ENCODE peak calls at places on chromosome X, in four cellular contexts. One of them, this sample, is unnamed.

GRCh38 chrX:134551365-134552095 is 91.6 kb downstream of the HPRT1 start:
- DNase-seq in IMR-90: peak; percentile 65
- DNase-seq in H9: no peak
- DNase-seq in H1: no peak
- DNase-seq in this sample: peak; percentile 55

GRCh38 chrX:140141444-140142029 is 176.2 kb upstream of the CXorf66 start:
- DNase-seq in IMR-90: peak; percentile 31
- DNase-seq in H9: no peak
- DNase-seq in H1: peak; percentile 55
- DNase-seq in this sample: peak; percentile 16

GRCh38 chrX:140709421-140709846 is at the start of gene LINC00632:
- DNase-seq in IMR-90: no peak
- DNase-seq in H9: no peak
- DNase-seq in H1: no peak
- DNase-seq in this sample: peak; percentile 69

GRCh38 chrX:97751735-97752134 is 868.0 kb downstream of the RPA4 start:
- DNase-seq in IMR-90: no peak
- DNase-seq in H9: no peak
- DNase-seq in H1: no peak
- DNase-seq in this sample: no peak

GRCh38 chrX:140040397-140040796 is 75.1 kb upstream of the CXorf66 start:
- DNase-seq in IMR-90: no peak
- DNase-seq in H9: no peak
- DNase-seq in H1: no peak
- DNase-seq in this sample: peak; percentile 3

GRCh38 chrX:115584715-115585114 is 23.7 kb downstream of the PLS3 start:
- DNase-seq in IMR-90: peak; percentile 64
- DNase-seq in H9: no peak
- DNase-seq in H1: no peak
- DNase-seq in this sample: no peak

GRCh38 chrX:118520858-118521206 is 25.2 kb downstream of the DOCK11 start:
- DNase-seq in IMR-90: no peak
- DNase-seq in H9: no peak
- DNase-seq in H1: no peak
- DNase-seq in this sample: no peak

GRCh38 chrX:154459843-154460242 is 1.8 kb downstream of the PLXNA3 start:
- DNase-seq in IMR-90: no peak
- DNase-seq in H9: no peak
- DNase-seq in H1: no peak
- DNase-seq in this sample: no peak

GRCh38 chrX:74536142-74537010 is 78.0 kb downstream of the RLIM start:
- DNase-seq in IMR-90: peak; percentile 83
- DNase-seq in H9: peak; percentile 69
- DNase-seq in H1: peak; percentile 71
- DNase-seq in this sample: peak; percentile 86

GRCh38 chrX:85501349-85501748 is 121.9 kb upstream of the POF1B start:
- DNase-seq in IMR-90: no peak
- DNase-seq in H9: no peak
- DNase-seq in H1: no peak
- DNase-seq in this sample: no peak

GRCh38 chrX:53320543-53321215 is 39.3 kb upstream of the IQSEC2 start:
- DNase-seq in IMR-90: no peak
- DNase-seq in H9: no peak
- DNase-seq in H1: no peak
- DNase-seq in this sample: no peak

GRCh38 chrX:130974323-130974722 is 71.3 kb upstream of the ENOX2 start:
- DNase-seq in IMR-90: peak; percentile 2
- DNase-seq in H9: no peak
- DNase-seq in H1: no peak
- DNase-seq in this sample: no peak

GRCh38 chrX:30910124-30910860 is 21.2 kb upstream of the TAB3 start:
- DNase-seq in IMR-90: peak; percentile 42
- DNase-seq in H9: no peak
- DNase-seq in H1: no peak
- DNase-seq in this sample: peak; percentile 53

GRCh38 chrX:12929701-12930100 is 23.3 kb downstream of the TLR8 start:
- DNase-seq in IMR-90: peak; percentile 6
- DNase-seq in H9: no peak
- DNase-seq in H1: no peak
- DNase-seq in this sample: no peak

DNA sequence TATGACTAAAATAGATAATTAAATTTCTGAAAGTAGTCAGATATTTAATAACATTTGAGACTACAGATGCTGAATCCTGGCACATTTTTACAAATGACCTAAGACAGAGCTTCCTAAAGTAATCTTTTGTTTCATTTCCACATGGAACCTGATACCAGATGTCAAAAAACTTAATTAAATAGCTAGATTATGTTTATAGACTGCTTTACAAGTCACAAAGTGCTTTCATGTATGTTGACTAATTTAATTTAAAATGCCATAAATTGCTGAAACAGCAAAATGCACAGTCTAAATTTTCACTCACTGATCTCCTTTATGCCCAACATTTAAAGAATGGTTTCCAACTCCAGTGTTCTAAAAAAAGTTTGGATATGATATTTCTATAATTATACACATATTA is 299.1 kb upstream of the TBX22 start:
- DNase-seq in IMR-90: no peak
- DNase-seq in H9: no peak
- DNase-seq in H1: no peak
- DNase-seq in this sample: no peak
- H4K5ac ChIP-seq in IMR-90: no peak overlapping the region
- H4K5ac ChIP-seq in H9: no peak overlapping the region
- H4K5ac ChIP-seq in H1: no peak overlapping the region
- H4K5ac ChIP-seq in this sample: no peak overlapping the region

DNA sequence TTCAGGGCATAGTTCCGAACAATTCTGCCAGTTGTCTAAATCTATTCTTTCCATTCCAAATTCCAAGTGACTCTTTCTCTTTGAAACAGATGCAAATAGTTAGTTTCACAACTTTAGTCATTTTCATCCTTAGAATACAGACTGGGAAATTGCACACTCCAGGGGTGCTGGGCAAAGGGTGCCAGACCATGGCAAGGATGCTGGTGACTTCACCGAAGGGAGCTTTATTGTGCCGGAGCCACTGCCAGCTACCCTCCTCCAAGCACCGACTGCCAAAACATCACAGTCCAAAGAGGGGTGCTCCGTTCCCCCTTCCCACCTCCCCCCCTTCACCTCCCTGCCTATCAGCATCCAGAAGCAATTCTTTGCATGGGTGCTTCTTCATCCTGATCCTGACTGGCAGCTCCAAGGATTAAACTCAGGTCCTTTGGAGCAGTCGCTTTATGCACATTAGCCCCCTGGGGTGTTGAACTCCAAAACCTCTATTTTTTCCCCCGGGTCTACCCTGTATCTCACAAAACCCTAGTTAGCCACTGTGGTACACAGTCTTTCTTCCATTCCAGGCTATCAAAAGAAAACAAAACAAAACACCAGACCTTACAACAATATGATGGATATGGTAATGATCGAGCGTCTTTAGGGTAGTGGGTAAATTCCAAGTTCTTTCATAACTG is 28.9 kb downstream of the MID1 start:
- DNase-seq in IMR-90: no peak
- DNase-seq in H9: no peak
- DNase-seq in H1: no peak
- DNase-seq in this sample: no peak
- H2AK5ac ChIP-seq in IMR-90: no peak overlapping the region
- H2AK5ac ChIP-seq in H9: no peak overlapping the region
- H2AK5ac ChIP-seq in H1: no peak overlapping the region
- H2AK5ac ChIP-seq in this sample: no peak overlapping the region

GRCh38 chrX:16215660-16216059 is 48.4 kb downstream of the MAGEB17 start:
- DNase-seq in IMR-90: no peak
- DNase-seq in H9: no peak
- DNase-seq in H1: no peak
- DNase-seq in this sample: no peak
- H3K4me1 ChIP-seq in IMR-90: no peaks in the 10 kb centered on the region
- H3K4me1 ChIP-seq in H9: peaks cover 7% of the 10 kb centered on the region
- H3K4me1 ChIP-seq in H1: peaks cover 5% of the 10 kb centered on the region
- H3K4me1 ChIP-seq in this sample: no peaks in the 10 kb centered on the region

DNA sequence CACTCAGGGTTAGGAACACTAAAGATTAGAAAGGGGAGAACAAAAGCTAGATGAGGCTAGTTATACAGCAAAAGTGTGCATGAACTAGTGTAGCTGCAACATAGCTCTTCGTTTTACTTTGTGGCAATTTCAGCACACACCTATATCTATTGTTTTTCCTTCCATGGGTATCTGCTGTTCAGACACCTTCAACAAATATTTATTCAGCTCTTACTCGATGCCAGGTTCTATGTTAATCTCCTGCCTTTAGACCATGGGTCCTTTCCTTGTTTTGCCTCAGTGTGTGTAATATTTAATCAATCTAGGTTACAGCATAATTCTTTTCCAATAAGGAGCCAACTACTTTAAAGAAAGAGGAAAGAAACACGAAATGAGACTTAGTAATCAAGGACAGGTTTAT is 10.4 kb upstream of the FAM9A start:
- DNase-seq in IMR-90: no peak
- DNase-seq in H9: no peak
- DNase-seq in H1: no peak
- DNase-seq in this sample: no peak
- H4K5ac ChIP-seq in IMR-90: no peak overlapping the region
- H4K5ac ChIP-seq in H9: no peak overlapping the region
- H4K5ac ChIP-seq in H1: no peak overlapping the region
- H4K5ac ChIP-seq in this sample: no peak overlapping the region